ENCODE peak calls at places on chromosome 22, in ten cellular contexts. A, J, W, E, T, Q, O, M, H and V are unnamed samples.
A peak's percentile ranks its signal among the peaks of the same experiment; 100 is the strongest.

GRCh38 chr22:41377846-41378245 is 3.9 kb upstream of the TEF start:
- DNase-seq in A (no peak), J (no peak), W (no peak), E (no peak), T (no peak), Q (no peak), O (no peak), M (no peak), H (no peak), V (no peak)

GRCh38 chr22:26559961-26560575 is 29.9 kb downstream of the TPST2 start:
- DNase-seq in A (no peak), J (peak; percentile 81), W (no peak), E (no peak), T (no peak), Q (no peak), O (no peak), M (no peak), H (no peak), V (no peak)

GRCh38 chr22:42079319-42080251 is at the start of gene SMDT1:
- DNase-seq in A (peak; percentile 99), J (peak; percentile 100), W (peak; percentile 100), E (peak; percentile 98), T (peak; percentile 98), Q (peak; percentile 95), O (peak; percentile 100), M (peak; percentile 99), H (peak; percentile 100), V (peak; percentile 98)

GRCh38 chr22:50329236-50329635 is 2.4 kb upstream of the DENND6B start:
- DNase-seq in A (no peak), J (no peak), W (no peak), E (no peak), T (no peak), Q (peak; percentile 13), O (no peak), M (no peak), H (no peak), V (no peak)

GRCh38 chr22:27405672-27406388 is 395.7 kb downstream of the MN1 start:
- DNase-seq in A (peak; percentile 58), J (peak; percentile 86), W (peak; percentile 65), E (peak; percentile 44), T (no peak), Q (peak; percentile 68), O (peak; percentile 52), M (peak; percentile 37), H (peak; percentile 75), V (peak; percentile 43)

GRCh38 chr22:49969751-49970527 is 9.4 kb downstream of the PIM3 start:
- DNase-seq in A (no peak), J (peak; percentile 73), W (peak; percentile 24), E (no peak), T (no peak), Q (no peak), O (peak; percentile 31), M (no peak), H (peak; percentile 15), V (no peak)

GRCh38 chr22:40383905-40384304 is 13.5 kb downstream of the SGSM3 start:
- DNase-seq in A (no peak), J (no peak), W (no peak), E (no peak), T (no peak), Q (no peak), O (no peak), M (peak; percentile 54), H (no peak), V (no peak)

GRCh38 chr22:42639541-42640241 is 710 bp downstream of the ATP5MGL start:
- DNase-seq in A (peak; percentile 53), J (no peak), W (no peak), E (no peak), T (no peak), Q (no peak), O (no peak), M (no peak), H (peak; percentile 2), V (no peak)

GRCh38 chr22:32883131-32883530 is 81.6 kb downstream of the TIMP3 start:
- DNase-seq in A (peak; percentile 48), J (no peak), W (no peak), E (no peak), T (no peak), Q (no peak), O (no peak), M (no peak), H (no peak), V (no peak)

GRCh38 chr22:40387758-40388157 is 17.4 kb downstream of the SGSM3 start:
- DNase-seq in A (no peak), J (no peak), W (no peak), E (no peak), T (no peak), Q (peak; percentile 32), O (peak; percentile 61), M (no peak), H (peak; percentile 50), V (no peak)

GRCh38 chr22:19823638-19824196 is 31.0 kb downstream of the GNB1L start:
- DNase-seq in A (no peak), J (no peak), W (no peak), E (no peak), T (no peak), Q (no peak), O (peak; percentile 12), M (no peak), H (peak; percentile 11), V (no peak)

GRCh38 chr22:25482868-25483639 is 81.4 kb upstream of the GRK3 start:
- DNase-seq in A (no peak), J (no peak), W (no peak), E (no peak), T (no peak), Q (no peak), O (no peak), M (no peak), H (no peak), V (no peak)

GRCh38 chr22:23566716-23567475 is 13.2 kb downstream of the IGLL1 start:
- DNase-seq in A (no peak), J (no peak), W (no peak), E (no peak), T (no peak), Q (no peak), O (no peak), M (no peak), H (no peak), V (no peak)

GRCh38 chr22:43862074-43862881 is at the start of gene SULT4A1:
- DNase-seq in A (peak; percentile 39), J (peak; percentile 63), W (no peak), E (no peak), T (no peak), Q (no peak), O (no peak), M (peak; percentile 68), H (peak; percentile 76), V (no peak)
- H3K4me3 ChIP-seq in A (peak within 1 kb of the TSS; percentile 19), J (no peak within 1 kb of the TSS), W (peak within 1 kb of the TSS; percentile 22), E (no peak within 1 kb of the TSS), T (no peak within 1 kb of the TSS), Q (no peak within 1 kb of the TSS), O (no peak within 1 kb of the TSS), M (peak within 1 kb of the TSS; percentile 14), H (peak within 1 kb of the TSS; percentile 20), V (peak within 1 kb of the TSS; percentile 13)

GRCh38 chr22:45777046-45777851 is 105.6 kb downstream of the ATXN10 start:
- DNase-seq in A (no peak), J (no peak), W (no peak), E (no peak), T (no peak), Q (peak; percentile 83), O (no peak), M (no peak), H (no peak), V (peak; percentile 24)
- H3K4me1 ChIP-seq in A (peaks cover 13% of the 10 kb centered on the region), J (no peaks in the 10 kb centered on the region), W (peaks cover 6% of the 10 kb centered on the region), E (no peaks in the 10 kb centered on the region), T (no peaks in the 10 kb centered on the region), Q (peaks cover 39% of the 10 kb centered on the region), O (no peaks in the 10 kb centered on the region), M (peaks cover 7% of the 10 kb centered on the region), H (no peaks in the 10 kb centered on the region), V (peaks cover 7% of the 10 kb centered on the region)

GRCh38 chr22:47027766-47028165 is 265.3 kb downstream of the TBC1D22A start:
- DNase-seq in A (no peak), J (no peak), W (no peak), E (no peak), T (no peak), Q (no peak), O (no peak), M (no peak), H (no peak), V (no peak)
- H3K4me3 ChIP-seq in A (no peak overlapping the region), J (no peak overlapping the region), W (no peak overlapping the region), E (no peak overlapping the region), T (no peak overlapping the region), Q (no peak overlapping the region), O (no peak overlapping the region), M (no peak overlapping the region), H (no peak overlapping the region), V (no peak overlapping the region)

GRCh38 chr22:31241936-31242335 is 29.8 kb downstream of the LIMK2 start:
- DNase-seq in A (no peak), J (no peak), W (no peak), E (no peak), T (no peak), Q (no peak), O (no peak), M (no peak), H (no peak), V (peak; percentile 80)
- H3K4me1 ChIP-seq in A (peaks cover 11% of the 10 kb centered on the region), J (no peaks in the 10 kb centered on the region), W (peaks cover 28% of the 10 kb centered on the region), E (no peaks in the 10 kb centered on the region), T (no peaks in the 10 kb centered on the region), Q (peaks cover 24% of the 10 kb centered on the region), O (no peaks in the 10 kb centered on the region), M (peaks cover 10% of the 10 kb centered on the region), H (peaks cover 51% of the 10 kb centered on the region), V (peaks cover 70% of the 10 kb centered on the region)

DNA sequence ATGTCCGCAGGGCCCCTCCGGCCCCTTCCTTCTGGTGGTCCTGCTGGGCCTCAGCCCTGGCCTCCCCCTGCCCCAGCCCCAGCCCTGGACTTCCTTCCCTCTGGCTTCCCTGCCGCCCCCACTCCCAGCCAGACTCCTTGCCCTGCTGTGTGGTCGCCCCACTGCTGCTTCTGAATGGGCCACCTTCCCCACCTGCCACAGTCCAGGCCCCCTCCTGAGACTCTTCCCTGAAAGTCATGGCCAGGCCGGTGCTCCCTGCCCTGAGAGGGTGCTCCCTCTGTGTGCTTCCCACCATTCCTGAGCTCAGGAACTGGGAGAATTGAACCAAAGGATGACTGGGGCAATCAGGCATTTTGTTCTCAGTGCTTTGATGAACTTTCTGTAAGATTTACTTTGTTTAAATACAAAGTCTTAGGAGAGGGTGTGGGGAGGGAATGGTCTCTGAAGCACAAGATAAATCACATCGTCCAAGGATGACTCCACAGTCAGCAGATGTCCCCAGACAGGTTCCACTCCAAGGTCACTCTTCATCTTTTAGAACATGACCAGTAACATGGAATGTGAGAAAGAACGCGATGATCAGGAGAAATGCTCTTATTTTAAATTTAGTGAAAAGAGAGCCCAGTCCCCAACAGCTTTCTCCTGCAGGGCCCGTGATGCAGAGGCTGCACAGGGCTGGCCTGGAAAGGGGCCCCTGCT is 774 bp downstream of the APOBEC3D start:
- DNase-seq in A (no peak), J (no peak), W (no peak), E (no peak), T (no peak), Q (no peak), O (no peak), M (no peak), H (no peak), V (no peak)
- H3K4me3 ChIP-seq in A (peak overlapping the region; percentile 34), J (no peak overlapping the region), W (peak overlapping the region; percentile 56), E (peak overlapping the region; percentile 20), T (peak overlapping the region; percentile 76), Q (no peak overlapping the region), O (peak overlapping the region; percentile 34), M (peak overlapping the region; percentile 54), H (no peak overlapping the region), V (peak overlapping the region; percentile 42)